ENCODE peak calls at places on chromosomes 4 and X, in ten cellular contexts. E is pancreas; K is PC-3; G is Caco-2; L is upper lobe of right lung; Y is CD8-positive, alpha-beta memory T cell; M is uterus; P is adipocyte; S is right cardiac atrium; N is aorta. V is an unnamed sample. For H3K4me1, the result is how much of the 10 kb centered on the place peaks cover.

GRCh38 chr4:38664704-38665401 is 854 bp downstream of the KLF3 start:
- DNase-seq in E (peak), K (peak), M (peak), Y (peak), S (peak), G (peak), P (peak), L (peak), N (peak), V (peak)

GRCh38 chr4:62548108-62548524 is 1348.0 kb downstream of the ADGRL3 start:
- DNase-seq in G (no peak), K (peak), E (no peak), M (no peak), N (peak), P (no peak), Y (no peak), L (no peak), S (peak), V (no peak)

GRCh38 chr4:20764353-20764752 is 64.1 kb downstream of the PACRGL start:
- DNase-seq in G (no peak), N (no peak), Y (no peak), P (no peak), L (no peak), E (no peak), K (peak), S (no peak), M (no peak), V (no peak)

GRCh38 chr4:152618971-152619370 is 60.8 kb downstream of the TMEM154 start:
- DNase-seq in M (no peak), N (no peak), P (no peak), E (no peak), S (no peak), L (no peak), Y (no peak), G (peak), K (peak), V (no peak)

GRCh38 chr4:52329894-52330293 is 278.8 kb downstream of the SPATA18 start:
- DNase-seq in L (no peak), Y (no peak), G (no peak), E (no peak), P (no peak), M (no peak), K (no peak), N (no peak), S (no peak), V (no peak)

GRCh38 chr4:13640149-13640671 is 12.7 kb upstream of the BOD1L1 start:
- DNase-seq in Y (no peak), M (no peak), N (no peak), G (peak), E (no peak), S (no peak), K (peak), L (no peak), P (peak), V (no peak)

GRCh38 chrX:46865281-46865680 is 28.4 kb downstream of the RP2 start:
- DNase-seq in P (peak), G (no peak), N (no peak), M (no peak), Y (no peak), K (peak), L (no peak), E (no peak), S (no peak), V (no peak)

GRCh38 chr4:57159866-57160265 is 49.7 kb upstream of the IGFBP7 start:
- DNase-seq in L (no peak), N (no peak), P (no peak), E (no peak), M (no peak), Y (no peak), S (no peak), G (no peak), K (no peak), V (no peak)

GRCh38 chrX:24395775-24396174 is 35.3 kb downstream of the SUPT20HL1 start:
- DNase-seq in G (peak), E (no peak), N (no peak), Y (peak), S (no peak), P (peak), L (no peak), K (peak), M (peak), V (no peak)

GRCh38 chr4:181897935-181898334 is 345.3 kb upstream of the TENM3 start:
- DNase-seq in N (no peak), M (no peak), P (peak), K (no peak), L (no peak), S (no peak), Y (no peak), G (no peak), E (no peak), V (no peak)

GRCh38 chrX:145735036-145735435 is 82.6 kb upstream of the SLITRK2 start:
- DNase-seq in K (peak), Y (no peak), N (no peak), M (no peak), L (no peak), E (no peak), P (no peak), G (no peak), S (no peak), V (no peak)

GRCh38 chr4:100483796-100484195 is 34.0 kb downstream of the EMCN start:
- DNase-seq in L (no peak), G (no peak), N (no peak), K (no peak), Y (no peak), S (no peak), P (no peak), E (no peak), M (no peak), V (no peak)

DNA sequence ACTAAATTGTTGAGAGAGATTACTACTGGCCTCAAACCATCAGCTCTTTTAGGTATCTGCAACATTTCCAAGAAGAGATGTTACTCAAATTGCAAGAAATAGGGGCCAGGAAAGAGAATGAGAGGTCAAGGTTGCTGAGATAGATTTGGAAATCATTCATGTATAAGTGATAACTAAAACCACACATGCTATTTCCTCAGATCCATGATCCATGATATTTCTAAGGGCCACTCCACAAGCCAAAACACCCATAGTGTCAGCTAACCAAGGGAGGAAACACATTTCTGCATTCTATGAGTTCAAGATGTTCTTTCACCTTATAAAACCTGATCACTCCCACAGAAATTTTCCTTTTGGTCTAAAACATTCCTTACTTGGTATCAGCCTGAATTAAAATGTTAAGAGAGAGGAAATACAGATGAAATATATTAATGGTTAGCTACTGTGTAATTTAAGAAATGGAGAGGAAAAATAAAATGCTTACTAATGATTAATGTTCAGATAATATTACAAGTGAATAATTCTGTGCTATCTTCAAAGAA is 47.2 kb downstream of the TBCK start:
- DNase-seq in M (no peak), P (peak), Y (no peak), N (no peak), K (no peak), L (no peak), S (no peak), E (no peak), G (no peak), V (no peak)
- H3K4me1 ChIP-seq in M (under half), P (under half), Y (under half), N (under half), K (under half), L (under half), S (under half), E (under half), G (under half), V (under half)

GRCh38 chr4:71261633-71262121 is 77.1 kb upstream of the SLC4A4 start:
- DNase-seq in N (no peak), M (no peak), E (no peak), Y (no peak), K (peak), G (no peak), L (no peak), S (no peak), P (no peak), V (no peak)
- H3K4me1 ChIP-seq in N (under half), M (under half), E (under half), Y (under half), K (under half), G (under half), L (under half), S (under half), P (under half), V (under half)

GRCh38 chrX:67601771-67602170 is 58.0 kb downstream of the AR start:
- DNase-seq in Y (no peak), S (no peak), P (peak), M (no peak), N (no peak), K (no peak), E (no peak), G (no peak), L (no peak), V (no peak)

GRCh38 chrX:67610282-67610681 is 66.5 kb downstream of the AR start:
- DNase-seq in N (no peak), L (no peak), Y (no peak), E (no peak), P (no peak), S (no peak), M (no peak), K (no peak), G (no peak), V (no peak)

GRCh38 chrX:67612231-67612630 is 68.4 kb downstream of the AR start:
- DNase-seq in Y (no peak), S (no peak), G (peak), P (peak), K (no peak), N (no peak), M (no peak), L (no peak), E (no peak), V (no peak)

GRCh38 chrX:67604979-67605703 is 61.3 kb downstream of the AR start:
- DNase-seq in Y (no peak), E (no peak), K (no peak), S (no peak), G (peak), P (peak), L (no peak), M (no peak), N (no peak), V (no peak)

DNA sequence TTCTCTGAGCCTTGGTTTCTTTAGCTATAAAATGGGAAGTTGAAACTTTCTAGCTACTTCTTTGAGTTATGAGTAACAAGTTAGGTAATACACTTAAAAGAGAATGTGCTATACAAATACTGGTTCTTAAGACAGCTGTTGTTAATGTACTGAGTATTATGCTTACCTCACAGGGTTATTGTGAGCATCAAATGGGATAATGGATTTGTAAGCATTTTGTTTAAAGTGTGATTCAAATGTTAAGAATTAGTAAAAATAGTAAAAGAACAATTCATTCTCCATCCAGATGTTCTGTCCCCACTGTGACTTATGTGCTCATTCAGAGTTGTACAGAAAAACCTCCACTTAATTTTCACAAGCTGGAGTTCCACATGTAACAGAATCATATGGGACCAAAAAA is 63.6 kb downstream of the AR start:
- DNase-seq in P (peak), G (no peak), E (no peak), S (no peak), Y (no peak), M (no peak), K (no peak), L (no peak), N (no peak), V (no peak)
- H3K4me1 ChIP-seq in P (under half), G (under half), E (under half), S (under half), Y (under half), M (under half), K (under half), L (under half), N (under half), V (under half)

GRCh38 chr4:140082399-140082758 is 71.6 kb downstream of the MAML3 start:
- DNase-seq in E (no peak), K (no peak), Y (no peak), S (no peak), P (no peak), G (no peak), L (no peak), M (no peak), N (no peak), V (no peak)
- H3K4me1 ChIP-seq in E (under half), K (under half), Y (under half), S (under half), P (under half), G (under half), L (under half), M (under half), N (under half), V (under half)

V was measured in spleen.